ENCODE peak calls at places on chromosome 9, in four cellular contexts. V, U, M and Q are unnamed samples.
A peak's percentile ranks its signal among the peaks of the same experiment; 100 is the strongest.

GRCh38 chr9:26809795-26810194 is 82.8 kb downstream of the CAAP1 start:
- DNase-seq in M (peak; percentile 16), U (no peak), V (no peak), Q (no peak)

GRCh38 chr9:132404228-132404881 is 2.3 kb downstream of the TTF1 start:
- DNase-seq in V (no peak), M (no peak), U (no peak), Q (no peak)

GRCh38 chr9:32431940-32432555 is 47.6 kb downstream of the ACO1 start:
- DNase-seq in M (peak; percentile 34), U (peak; percentile 48), V (peak; percentile 30), Q (no peak)

GRCh38 chr9:77602852-77603251 is 45.3 kb downstream of the GNA14 start:
- DNase-seq in U (no peak), V (no peak), M (no peak), Q (no peak)

GRCh38 chr9:6632516-6633328 is 12.8 kb downstream of the GLDC start:
- DNase-seq in U (peak; percentile 61), M (no peak), V (no peak), Q (no peak)

GRCh38 chr9:70111042-70111602 is 67.5 kb downstream of the MAMDC2 start:
- DNase-seq in V (peak; percentile 83), M (peak; percentile 89), U (peak; percentile 68), Q (peak; percentile 57)

GRCh38 chr9:107228648-107229047 is 54.4 kb upstream of the RAD23B start:
- DNase-seq in V (no peak), M (no peak), U (no peak), Q (no peak)

GRCh38 chr9:114718801-114719221 is 36.8 kb upstream of the TEX48 start:
- DNase-seq in V (no peak), M (peak; percentile 87), U (peak; percentile 24), Q (no peak)

GRCh38 chr9:136627703-136628102 is 35.0 kb upstream of the EGFL7 start:
- DNase-seq in U (no peak), V (no peak), M (no peak), Q (no peak)

GRCh38 chr9:33320568-33321261 is 30.4 kb downstream of the NFX1 start:
- DNase-seq in U (peak; percentile 15), V (no peak), M (peak; percentile 89), Q (peak; percentile 50)

GRCh38 chr9:33161011-33161588 is 6.0 kb downstream of the B4GALT1 start:
- DNase-seq in U (peak; percentile 54), V (peak; percentile 53), M (peak; percentile 99), Q (peak; percentile 53)

GRCh38 chr9:90891656-90892055 is 90.0 kb downstream of the SYK start:
- DNase-seq in V (no peak), M (peak; percentile 55), U (no peak), Q (no peak)

GRCh38 chr9:88663766-88664419 is 128.9 kb downstream of the NXNL2 start:
- DNase-seq in U (no peak), V (no peak), M (no peak), Q (no peak)

GRCh38 chr9:113754739-113755138 is 121.4 kb upstream of the ZNF618 start:
- DNase-seq in M (no peak), U (no peak), V (no peak), Q (no peak)

GRCh38 chr9:137454145-137454505 is 5.0 kb downstream of the NSMF start:
- DNase-seq in M (no peak), U (peak; percentile 73), V (peak; percentile 61), Q (no peak)

GRCh38 chr9:109975574-109976327 is 195.8 kb downstream of the PALM2AKAP2 start:
- DNase-seq in V (no peak), M (no peak), U (no peak), Q (no peak)

GRCh38 chr9:91119147-91119546 is 242.6 kb downstream of the AUH start:
- DNase-seq in M (peak; percentile 65), U (no peak), V (no peak), Q (no peak)